ENCODE peak calls at places on chromosomes 16 and 17, in five cellular contexts. One of them, this sample, is unnamed.

GRCh38 chr17:4738136-4739121 is 1.2 kb upstream of the ZMYND15 start:
- DNase-seq in GM20000: no peak
- DNase-seq in ovary: no peak
- DNase-seq in CD8-positive, alpha-beta T cell: peak
- DNase-seq in tibial nerve: no peak
- DNase-seq in this sample: no peak

GRCh38 chr17:53900951-53901350 is 78.2 kb downstream of the KIF2B start:
- DNase-seq in GM20000: no peak
- DNase-seq in tibial nerve: no peak
- DNase-seq in ovary: no peak
- DNase-seq in CD8-positive, alpha-beta T cell: no peak
- DNase-seq in this sample: no peak

GRCh38 chr17:21392257-21392656 is 16.1 kb downstream of the KCNJ12 start:
- DNase-seq in GM20000: no peak
- DNase-seq in CD8-positive, alpha-beta T cell: no peak
- DNase-seq in ovary: no peak
- DNase-seq in tibial nerve: no peak
- DNase-seq in this sample: no peak

GRCh38 chr17:78345172-78345571 is 14.7 kb downstream of the SOCS3 start:
- DNase-seq in GM20000: no peak
- DNase-seq in ovary: no peak
- DNase-seq in tibial nerve: no peak
- DNase-seq in CD8-positive, alpha-beta T cell: no peak
- DNase-seq in this sample: no peak

GRCh38 chr17:7884581-7885356 is 3.8 kb upstream of the CHD3 start:
- DNase-seq in tibial nerve: no peak
- DNase-seq in GM20000: peak
- DNase-seq in ovary: peak
- DNase-seq in CD8-positive, alpha-beta T cell: peak
- DNase-seq in this sample: peak

GRCh38 chr17:57051886-57052342 is 33.1 kb upstream of the AKAP1 start:
- DNase-seq in ovary: no peak
- DNase-seq in tibial nerve: no peak
- DNase-seq in GM20000: no peak
- DNase-seq in CD8-positive, alpha-beta T cell: no peak
- DNase-seq in this sample: no peak

GRCh38 chr16:54284931-54285413 is 1.6 kb downstream of the IRX3 start:
- DNase-seq in GM20000: no peak
- DNase-seq in CD8-positive, alpha-beta T cell: no peak
- DNase-seq in ovary: no peak
- DNase-seq in tibial nerve: no peak
- DNase-seq in this sample: no peak

GRCh38 chr17:82704886-82705285 is 6.4 kb upstream of the RAB40B start:
- DNase-seq in CD8-positive, alpha-beta T cell: no peak
- DNase-seq in ovary: no peak
- DNase-seq in tibial nerve: no peak
- DNase-seq in GM20000: no peak
- DNase-seq in this sample: no peak

GRCh38 chr17:49920370-49920769 is 48.6 kb upstream of the DLX4 start:
- DNase-seq in GM20000: no peak
- DNase-seq in tibial nerve: no peak
- DNase-seq in CD8-positive, alpha-beta T cell: no peak
- DNase-seq in ovary: no peak
- DNase-seq in this sample: no peak

GRCh38 chr17:82317394-82318168 is at the start of gene CD7:
- DNase-seq in tibial nerve: no peak
- DNase-seq in CD8-positive, alpha-beta T cell: peak
- DNase-seq in GM20000: no peak
- DNase-seq in ovary: no peak
- DNase-seq in this sample: no peak

GRCh38 chr17:72985882-72986720 is 106.4 kb downstream of the SLC39A11 start:
- DNase-seq in ovary: peak
- DNase-seq in CD8-positive, alpha-beta T cell: peak
- DNase-seq in tibial nerve: peak
- DNase-seq in GM20000: peak
- DNase-seq in this sample: peak

GRCh38 chr17:3695723-3696411 is at the start of gene P2RX5:
- DNase-seq in GM20000: peak
- DNase-seq in CD8-positive, alpha-beta T cell: peak
- DNase-seq in tibial nerve: no peak
- DNase-seq in ovary: no peak
- DNase-seq in this sample: peak

DNA sequence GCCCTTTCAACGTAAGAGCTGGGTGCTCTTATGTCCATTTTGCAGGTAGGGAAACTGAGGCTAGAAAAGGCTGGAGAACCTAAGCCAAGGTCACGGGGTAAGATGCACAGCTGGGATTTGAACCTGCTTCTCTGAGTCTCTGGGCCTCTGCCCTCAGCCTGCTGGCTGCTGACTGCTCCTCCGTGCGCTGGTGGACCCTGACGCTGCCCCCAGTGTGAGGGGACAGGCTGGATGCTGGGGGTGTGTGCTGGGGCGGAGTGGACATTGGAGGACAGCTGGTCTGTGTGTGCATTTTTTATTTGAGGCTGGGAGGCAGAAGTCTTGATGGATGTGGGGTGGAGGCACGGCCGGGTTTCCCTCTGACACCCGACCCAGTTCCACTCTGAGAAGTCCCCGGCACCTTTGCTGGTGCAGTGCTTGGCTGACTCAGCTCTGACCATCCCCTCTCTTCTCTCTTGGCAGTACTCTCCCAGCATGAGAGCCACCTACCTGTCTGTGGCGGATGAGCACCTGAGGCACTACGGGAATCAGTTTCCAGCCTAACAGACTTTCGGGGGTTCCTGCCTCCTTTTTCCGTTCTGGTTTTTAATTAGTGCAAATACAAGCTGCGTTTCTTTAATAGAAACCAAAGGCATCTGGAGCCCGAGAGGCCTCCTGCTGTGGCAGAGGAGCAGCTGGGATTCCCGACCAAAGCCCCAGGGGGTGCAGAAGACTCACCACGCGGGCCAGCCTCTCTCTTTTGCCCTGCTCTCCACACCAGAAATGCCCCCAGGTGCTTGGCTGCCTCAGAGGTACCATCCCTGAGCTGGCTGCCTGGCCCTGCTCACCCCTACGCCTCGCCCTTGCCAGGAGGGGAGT is 14.1 kb upstream of the DNAI2 start:
- DNase-seq in GM20000: no peak
- DNase-seq in tibial nerve: no peak
- DNase-seq in ovary: no peak
- DNase-seq in CD8-positive, alpha-beta T cell: no peak
- DNase-seq in this sample: no peak
- TF ChIP-seq CTCF in GM20000: no peak
- TF ChIP-seq CTCF in tibial nerve: no peak
- TF ChIP-seq CTCF in ovary: no peak
- TF ChIP-seq CTCF in CD8-positive, alpha-beta T cell: no peak
- TF ChIP-seq CTCF in this sample: no peak

GRCh38 chr17:80463784-80464400 is 12.5 kb downstream of the NPTX1 start:
- DNase-seq in GM20000: no peak
- DNase-seq in CD8-positive, alpha-beta T cell: no peak
- DNase-seq in ovary: no peak
- DNase-seq in tibial nerve: no peak
- DNase-seq in this sample: no peak

GRCh38 chr17:80466188-80466705 is 10.2 kb downstream of the NPTX1 start:
- DNase-seq in tibial nerve: no peak
- DNase-seq in GM20000: no peak
- DNase-seq in ovary: no peak
- DNase-seq in CD8-positive, alpha-beta T cell: no peak
- DNase-seq in this sample: no peak

GRCh38 chr17:80464486-80464885 is 11.9 kb downstream of the NPTX1 start:
- DNase-seq in ovary: no peak
- DNase-seq in GM20000: no peak
- DNase-seq in CD8-positive, alpha-beta T cell: no peak
- DNase-seq in tibial nerve: no peak
- DNase-seq in this sample: no peak

GRCh38 chr17:80468222-80468621 is 8.2 kb downstream of the NPTX1 start:
- DNase-seq in tibial nerve: no peak
- DNase-seq in CD8-positive, alpha-beta T cell: no peak
- DNase-seq in GM20000: no peak
- DNase-seq in ovary: no peak
- DNase-seq in this sample: no peak

GRCh38 chr17:80465316-80465974 is 11.0 kb downstream of the NPTX1 start:
- DNase-seq in GM20000: no peak
- DNase-seq in CD8-positive, alpha-beta T cell: no peak
- DNase-seq in tibial nerve: no peak
- DNase-seq in ovary: no peak
- DNase-seq in this sample: no peak
- TF ChIP-seq CTCF in GM20000: no peak
- TF ChIP-seq CTCF in CD8-positive, alpha-beta T cell: no peak
- TF ChIP-seq CTCF in tibial nerve: no peak
- TF ChIP-seq CTCF in ovary: no peak
- TF ChIP-seq CTCF in this sample: no peak

DNA sequence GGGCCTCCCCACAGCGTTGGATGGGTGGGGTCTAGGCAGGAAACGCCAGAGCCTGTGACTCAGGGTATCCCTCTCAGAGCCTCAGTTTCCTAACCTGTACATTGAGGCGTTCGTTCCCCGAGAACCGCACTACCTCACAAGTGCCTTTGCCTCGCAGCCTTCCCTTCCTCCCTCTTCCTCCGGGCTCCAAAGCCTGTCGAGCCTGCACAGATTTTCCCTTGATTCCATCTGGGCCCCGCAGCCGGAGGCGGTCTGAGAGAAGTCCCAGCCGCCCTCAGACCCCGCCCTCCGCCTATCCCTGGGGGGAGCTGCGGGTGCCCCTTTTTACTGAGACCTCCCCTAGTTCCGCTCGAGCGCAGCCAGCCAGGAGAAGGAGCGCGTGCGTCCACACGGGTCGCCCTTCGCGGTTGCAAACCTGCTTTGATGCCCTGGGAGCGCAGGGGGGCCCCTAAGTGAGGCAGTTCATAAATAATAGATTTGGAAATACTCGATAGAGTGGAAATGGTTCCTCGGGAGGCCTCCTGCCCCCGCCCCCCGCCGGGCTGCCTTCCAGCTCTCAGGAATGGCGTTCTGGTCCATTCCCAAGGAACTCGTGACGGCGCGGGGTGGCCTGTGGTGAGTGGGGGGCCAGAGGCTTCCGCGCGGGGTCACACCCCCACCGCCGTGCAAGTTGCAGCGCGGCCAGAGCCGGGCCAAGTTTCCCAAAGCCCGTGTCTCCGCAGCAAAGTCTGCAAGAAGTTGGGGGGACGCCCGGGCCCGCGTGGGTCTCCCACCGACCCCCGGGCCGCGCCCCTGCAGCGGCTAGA is 672 bp downstream of the C16orf74 start:
- DNase-seq in ovary: no peak
- DNase-seq in GM20000: peak
- DNase-seq in tibial nerve: no peak
- DNase-seq in CD8-positive, alpha-beta T cell: peak
- DNase-seq in this sample: peak
- TF ChIP-seq CTCF in ovary: no peak
- TF ChIP-seq CTCF in GM20000: no peak
- TF ChIP-seq CTCF in tibial nerve: no peak
- TF ChIP-seq CTCF in CD8-positive, alpha-beta T cell: no peak
- TF ChIP-seq CTCF in this sample: no peak

DNA sequence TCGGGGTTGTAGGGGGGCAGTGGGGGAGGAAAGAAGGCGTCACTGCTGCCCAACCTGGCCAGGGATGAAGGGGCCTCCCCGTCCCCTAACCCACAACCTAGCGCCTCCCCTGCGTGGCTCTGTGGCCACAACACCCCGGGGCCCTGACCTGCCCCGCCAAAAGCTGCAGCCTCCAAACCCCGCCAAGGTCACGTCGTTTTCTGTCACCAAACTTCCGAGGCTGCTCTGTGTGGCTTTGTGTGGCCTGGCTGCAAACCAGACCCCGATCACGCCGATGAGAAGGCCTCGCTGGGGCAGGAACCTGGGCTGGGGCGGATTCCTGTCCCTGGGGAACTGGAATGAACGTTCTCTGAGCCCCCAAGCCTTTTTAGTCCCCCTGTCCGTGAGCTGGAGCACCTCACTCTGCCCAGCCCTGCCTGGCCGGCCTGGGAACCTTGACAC is 30.5 kb upstream of the CIBAR2 start:
- DNase-seq in tibial nerve: no peak
- DNase-seq in ovary: no peak
- DNase-seq in CD8-positive, alpha-beta T cell: no peak
- DNase-seq in GM20000: no peak
- DNase-seq in this sample: no peak
- TF ChIP-seq CTCF in tibial nerve: no peak
- TF ChIP-seq CTCF in ovary: no peak
- TF ChIP-seq CTCF in CD8-positive, alpha-beta T cell: no peak
- TF ChIP-seq CTCF in GM20000: no peak
- TF ChIP-seq CTCF in this sample: no peak

DNA sequence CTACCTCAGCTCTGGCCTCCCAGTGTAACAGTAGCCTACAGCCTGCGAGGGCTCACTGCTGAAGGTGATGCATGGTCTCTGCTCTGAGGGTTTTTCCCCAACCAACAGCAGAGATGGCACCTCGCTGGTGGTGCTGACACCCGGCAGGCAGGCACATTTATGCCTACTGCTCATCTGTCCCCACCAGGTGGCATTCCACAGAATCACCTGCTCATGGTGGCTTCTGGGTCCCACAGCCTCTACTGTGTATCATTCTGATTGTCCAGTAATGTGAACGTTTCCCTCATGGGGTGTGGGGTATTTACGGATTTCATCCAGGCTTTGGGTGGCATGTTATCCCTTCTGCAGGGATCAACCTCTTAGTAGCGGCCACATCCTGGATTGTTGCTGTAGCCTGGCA is 331.5 kb downstream of the SNX29 start:
- DNase-seq in tibial nerve: no peak
- DNase-seq in GM20000: no peak
- DNase-seq in ovary: no peak
- DNase-seq in CD8-positive, alpha-beta T cell: no peak
- DNase-seq in this sample: no peak
- TF ChIP-seq CTCF in tibial nerve: no peak
- TF ChIP-seq CTCF in GM20000: no peak
- TF ChIP-seq CTCF in ovary: no peak
- TF ChIP-seq CTCF in CD8-positive, alpha-beta T cell: no peak
- TF ChIP-seq CTCF in this sample: no peak

GRCh38 chr17:19542247-19542646 is 8.6 kb downstream of the SLC47A1 start:
- DNase-seq in GM20000: no peak
- DNase-seq in tibial nerve: no peak
- DNase-seq in CD8-positive, alpha-beta T cell: no peak
- DNase-seq in ovary: no peak
- DNase-seq in this sample: no peak

GRCh38 chr17:19551148-19551547 is 17.5 kb downstream of the SLC47A1 start:
- DNase-seq in tibial nerve: no peak
- DNase-seq in ovary: no peak
- DNase-seq in CD8-positive, alpha-beta T cell: no peak
- DNase-seq in GM20000: no peak
- DNase-seq in this sample: no peak

GRCh38 chr17:19544366-19544765 is 10.7 kb downstream of the SLC47A1 start:
- DNase-seq in CD8-positive, alpha-beta T cell: no peak
- DNase-seq in GM20000: no peak
- DNase-seq in ovary: no peak
- DNase-seq in tibial nerve: no peak
- DNase-seq in this sample: no peak

GRCh38 chr17:19549746-19550623 is 16.3 kb downstream of the SLC47A1 start:
- DNase-seq in CD8-positive, alpha-beta T cell: no peak
- DNase-seq in GM20000: no peak
- DNase-seq in tibial nerve: no peak
- DNase-seq in ovary: no peak
- DNase-seq in this sample: no peak

GRCh38 chr17:19546289-19547065 is 12.8 kb downstream of the SLC47A1 start:
- DNase-seq in CD8-positive, alpha-beta T cell: no peak
- DNase-seq in GM20000: no peak
- DNase-seq in ovary: no peak
- DNase-seq in tibial nerve: no peak
- DNase-seq in this sample: no peak
- TF ChIP-seq CTCF in CD8-positive, alpha-beta T cell: no peak
- TF ChIP-seq CTCF in GM20000: no peak
- TF ChIP-seq CTCF in ovary: no peak
- TF ChIP-seq CTCF in tibial nerve: no peak
- TF ChIP-seq CTCF in this sample: no peak